ENCODE peak calls at places on chromosomes 16 and 17, in ten cellular contexts. M, W, F, D, I, Y, C, E, Z and O are unnamed samples.

GRCh38 chr16:80144191-80144590 is 396.6 kb upstream of the DYNLRB2 start:
- DNase-seq in C (no peak), M (no peak), F (no peak), Y (no peak), Z (no peak), W (no peak), D (no peak), E (no peak), I (no peak), O (no peak)

GRCh38 chr17:80007009-80007752 is 28.5 kb downstream of the TBC1D16 start:
- DNase-seq in Y (no peak), C (no peak), W (no peak), E (no peak), Z (no peak), I (no peak), F (no peak), D (peak), M (no peak), O (no peak)

GRCh38 chr17:37576281-37576680 is 32.9 kb downstream of the SYNRG start:
- DNase-seq in M (no peak), F (no peak), W (no peak), D (no peak), E (no peak), Z (no peak), C (no peak), I (no peak), Y (no peak), O (no peak)

GRCh38 chr17:77510133-77510796 is 369.5 kb downstream of the SEC14L1 start:
- DNase-seq in E (no peak), D (no peak), W (no peak), I (no peak), C (no peak), Y (no peak), F (no peak), Z (no peak), M (no peak), O (peak)

GRCh38 chr16:77877712-77878111 is 89.3 kb downstream of the VAT1L start:
- DNase-seq in W (peak), I (no peak), E (no peak), C (no peak), D (no peak), M (no peak), F (no peak), Y (no peak), Z (no peak), O (no peak)

GRCh38 chr17:34706029-34706428 is 126.6 kb downstream of the TMEM132E start:
- DNase-seq in Y (no peak), M (no peak), F (no peak), D (no peak), I (peak), W (no peak), Z (no peak), E (no peak), C (no peak), O (no peak)

GRCh38 chr16:1485847-1486496 is 2.8 kb downstream of the PTX4 start:
- DNase-seq in E (no peak), M (no peak), I (no peak), Y (no peak), W (no peak), F (no peak), C (no peak), D (no peak), Z (no peak), O (no peak)

GRCh38 chr17:76527430-76528111 is 9.9 kb downstream of the CYGB start:
- DNase-seq in F (no peak), W (no peak), E (peak), Y (no peak), D (peak), M (no peak), I (no peak), Z (no peak), C (no peak), O (no peak)

GRCh38 chr16:57651344-57652333 is 16.5 kb upstream of the ADGRG3 start:
- DNase-seq in I (peak), D (no peak), Y (no peak), C (no peak), E (no peak), F (no peak), W (no peak), M (no peak), Z (no peak), O (no peak)

GRCh38 chr16:65697516-65697915 is 575.7 kb upstream of the CDH11 start:
- DNase-seq in Y (no peak), Z (no peak), D (no peak), C (no peak), W (no peak), M (no peak), F (no peak), E (no peak), I (no peak), O (no peak)

GRCh38 chr16:12188674-12189249 is 212.2 kb downstream of the SNX29 start:
- DNase-seq in F (peak), D (no peak), W (peak), Z (no peak), M (no peak), I (no peak), C (no peak), Y (no peak), E (peak), O (no peak)

GRCh38 chr17:20999044-20999573 is 43.7 kb downstream of the USP22 start:
- DNase-seq in D (peak), C (no peak), Z (no peak), M (no peak), W (no peak), E (peak), Y (no peak), F (no peak), I (peak), O (no peak)

GRCh38 chr17:41810659-41811548 is 845 bp downstream of the P3H4 start:
- DNase-seq in Z (no peak), I (no peak), F (no peak), W (no peak), E (no peak), C (no peak), D (no peak), M (no peak), Y (no peak), O (no peak)

GRCh38 chr17:8835631-8836364 is 31.7 kb downstream of the PIK3R6 start:
- DNase-seq in I (no peak), W (no peak), M (no peak), F (no peak), D (no peak), C (no peak), Y (no peak), Z (no peak), E (no peak), O (peak)

GRCh38 chr17:76570877-76571471 is 14.7 kb downstream of the ST6GALNAC2 start:
- DNase-seq in C (no peak), D (no peak), M (no peak), E (no peak), F (no peak), I (no peak), Z (no peak), W (peak), Y (no peak), O (no peak)

GRCh38 chr17:5897320-5897911 is 172.8 kb upstream of the WSCD1 start:
- DNase-seq in Z (no peak), Y (peak), D (no peak), E (no peak), F (no peak), W (no peak), I (no peak), M (no peak), C (no peak), O (no peak)